ENCODE peak calls at places on chromosomes 3 and 15, in nine cellular contexts. One of them, this sample, is unnamed.

GRCh38 chr15:72139667-72140066 is 21.5 kb downstream of the SENP8 start:
- DNase-seq in A549: no peak
- DNase-seq in transverse colon: no peak
- DNase-seq in heart left ventricle: no peak
- DNase-seq in uterus: no peak
- DNase-seq in ovary: no peak
- DNase-seq in NB4: no peak
- DNase-seq in esophagus squamous epithelium: no peak
- DNase-seq in suprapubic skin: no peak
- DNase-seq in this sample: no peak

GRCh38 chr3:70281663-70282062 is 30.8 kb downstream of the MDFIC2 start:
- DNase-seq in A549: peak; percentile 90
- DNase-seq in transverse colon: no peak
- DNase-seq in heart left ventricle: no peak
- DNase-seq in uterus: no peak
- DNase-seq in ovary: no peak
- DNase-seq in NB4: no peak
- DNase-seq in esophagus squamous epithelium: no peak
- DNase-seq in suprapubic skin: no peak
- DNase-seq in this sample: no peak

GRCh38 chr15:48722764-48723661 is 77.5 kb upstream of the FBN1 start:
- DNase-seq in A549: peak; percentile 79
- DNase-seq in transverse colon: no peak
- DNase-seq in heart left ventricle: no peak
- DNase-seq in uterus: no peak
- DNase-seq in ovary: no peak
- DNase-seq in NB4: peak; percentile 7
- DNase-seq in esophagus squamous epithelium: no peak
- DNase-seq in suprapubic skin: no peak
- DNase-seq in this sample: no peak

GRCh38 chr3:188137062-188137461 is 16.9 kb upstream of the LPP start:
- DNase-seq in A549: no peak
- DNase-seq in transverse colon: no peak
- DNase-seq in heart left ventricle: no peak
- DNase-seq in uterus: no peak
- DNase-seq in ovary: no peak
- DNase-seq in NB4: peak; percentile 68
- DNase-seq in esophagus squamous epithelium: no peak
- DNase-seq in suprapubic skin: no peak
- DNase-seq in this sample: no peak

GRCh38 chr3:123728014-123728413 is 143.2 kb upstream of the HACD2 start:
- DNase-seq in A549: no peak
- DNase-seq in transverse colon: no peak
- DNase-seq in heart left ventricle: no peak
- DNase-seq in uterus: no peak
- DNase-seq in ovary: no peak
- DNase-seq in NB4: no peak
- DNase-seq in esophagus squamous epithelium: no peak
- DNase-seq in suprapubic skin: no peak
- DNase-seq in this sample: no peak

GRCh38 chr3:177035678-177036077 is 161.6 kb downstream of the TBL1XR1 start:
- DNase-seq in A549: no peak
- DNase-seq in transverse colon: no peak
- DNase-seq in heart left ventricle: no peak
- DNase-seq in uterus: no peak
- DNase-seq in ovary: no peak
- DNase-seq in NB4: no peak
- DNase-seq in esophagus squamous epithelium: no peak
- DNase-seq in suprapubic skin: no peak
- DNase-seq in this sample: no peak

GRCh38 chr15:44788748-44789147 is 52.4 kb downstream of the TRIM69 start:
- DNase-seq in A549: no peak
- DNase-seq in transverse colon: no peak
- DNase-seq in heart left ventricle: no peak
- DNase-seq in uterus: no peak
- DNase-seq in ovary: no peak
- DNase-seq in NB4: no peak
- DNase-seq in esophagus squamous epithelium: no peak
- DNase-seq in suprapubic skin: no peak
- DNase-seq in this sample: no peak

GRCh38 chr3:154430014-154430413 is at the start of gene GPR149:
- DNase-seq in A549: peak; percentile 25
- DNase-seq in transverse colon: no peak
- DNase-seq in heart left ventricle: no peak
- DNase-seq in uterus: no peak
- DNase-seq in ovary: no peak
- DNase-seq in NB4: no peak
- DNase-seq in esophagus squamous epithelium: no peak
- DNase-seq in suprapubic skin: no peak
- DNase-seq in this sample: no peak

GRCh38 chr15:59329570-59330350 is 42.9 kb downstream of the MYO1E start:
- DNase-seq in A549: peak; percentile 86
- DNase-seq in transverse colon: no peak
- DNase-seq in heart left ventricle: no peak
- DNase-seq in uterus: no peak
- DNase-seq in ovary: no peak
- DNase-seq in NB4: no peak
- DNase-seq in esophagus squamous epithelium: no peak
- DNase-seq in suprapubic skin: no peak
- DNase-seq in this sample: no peak

GRCh38 chr3:125398952-125399351 is 23.8 kb upstream of the ZNF148 start:
- DNase-seq in A549: no peak
- DNase-seq in transverse colon: no peak
- DNase-seq in heart left ventricle: no peak
- DNase-seq in uterus: no peak
- DNase-seq in ovary: no peak
- DNase-seq in NB4: no peak
- DNase-seq in esophagus squamous epithelium: no peak
- DNase-seq in suprapubic skin: no peak
- DNase-seq in this sample: no peak

GRCh38 chr3:33717866-33718594 is at the start of gene CLASP2:
- DNase-seq in A549: peak; percentile 91
- DNase-seq in transverse colon: peak; percentile 91
- DNase-seq in heart left ventricle: peak; percentile 92
- DNase-seq in uterus: peak; percentile 86
- DNase-seq in ovary: peak; percentile 89
- DNase-seq in NB4: peak; percentile 93
- DNase-seq in esophagus squamous epithelium: peak; percentile 34
- DNase-seq in suprapubic skin: peak; percentile 91
- DNase-seq in this sample: peak; percentile 76
- TF ChIP-seq POLR2A in A549: peak; percentile 84
- TF ChIP-seq POLR2A in transverse colon: peak; percentile 74
- TF ChIP-seq POLR2A in heart left ventricle: peak; percentile 83
- TF ChIP-seq POLR2A in uterus: peak; percentile 77
- TF ChIP-seq POLR2A in ovary: peak; percentile 77
- TF ChIP-seq POLR2A in NB4: peak; percentile 80
- TF ChIP-seq POLR2A in esophagus squamous epithelium: peak; percentile 31
- TF ChIP-seq POLR2A in suprapubic skin: no peak
- TF ChIP-seq POLR2A in this sample: peak; percentile 81

GRCh38 chr15:81027200-81027599 is 26.5 kb downstream of the TLNRD1 start:
- DNase-seq in A549: no peak
- DNase-seq in transverse colon: no peak
- DNase-seq in heart left ventricle: no peak
- DNase-seq in uterus: no peak
- DNase-seq in ovary: no peak
- DNase-seq in NB4: no peak
- DNase-seq in esophagus squamous epithelium: no peak
- DNase-seq in suprapubic skin: no peak
- DNase-seq in this sample: no peak

GRCh38 chr15:81024265-81024875 is 23.6 kb downstream of the TLNRD1 start:
- DNase-seq in A549: no peak
- DNase-seq in transverse colon: no peak
- DNase-seq in heart left ventricle: no peak
- DNase-seq in uterus: no peak
- DNase-seq in ovary: no peak
- DNase-seq in NB4: peak; percentile 79
- DNase-seq in esophagus squamous epithelium: no peak
- DNase-seq in suprapubic skin: no peak
- DNase-seq in this sample: no peak

GRCh38 chr15:81024891-81025290 is 24.2 kb downstream of the TLNRD1 start:
- DNase-seq in A549: no peak
- DNase-seq in transverse colon: no peak
- DNase-seq in heart left ventricle: no peak
- DNase-seq in uterus: no peak
- DNase-seq in ovary: no peak
- DNase-seq in NB4: peak; percentile 19
- DNase-seq in esophagus squamous epithelium: no peak
- DNase-seq in suprapubic skin: no peak
- DNase-seq in this sample: no peak

GRCh38 chr15:81021321-81021720 is 20.6 kb downstream of the TLNRD1 start:
- DNase-seq in A549: no peak
- DNase-seq in transverse colon: no peak
- DNase-seq in heart left ventricle: no peak
- DNase-seq in uterus: no peak
- DNase-seq in ovary: no peak
- DNase-seq in NB4: no peak
- DNase-seq in esophagus squamous epithelium: no peak
- DNase-seq in suprapubic skin: no peak
- DNase-seq in this sample: no peak

DNA sequence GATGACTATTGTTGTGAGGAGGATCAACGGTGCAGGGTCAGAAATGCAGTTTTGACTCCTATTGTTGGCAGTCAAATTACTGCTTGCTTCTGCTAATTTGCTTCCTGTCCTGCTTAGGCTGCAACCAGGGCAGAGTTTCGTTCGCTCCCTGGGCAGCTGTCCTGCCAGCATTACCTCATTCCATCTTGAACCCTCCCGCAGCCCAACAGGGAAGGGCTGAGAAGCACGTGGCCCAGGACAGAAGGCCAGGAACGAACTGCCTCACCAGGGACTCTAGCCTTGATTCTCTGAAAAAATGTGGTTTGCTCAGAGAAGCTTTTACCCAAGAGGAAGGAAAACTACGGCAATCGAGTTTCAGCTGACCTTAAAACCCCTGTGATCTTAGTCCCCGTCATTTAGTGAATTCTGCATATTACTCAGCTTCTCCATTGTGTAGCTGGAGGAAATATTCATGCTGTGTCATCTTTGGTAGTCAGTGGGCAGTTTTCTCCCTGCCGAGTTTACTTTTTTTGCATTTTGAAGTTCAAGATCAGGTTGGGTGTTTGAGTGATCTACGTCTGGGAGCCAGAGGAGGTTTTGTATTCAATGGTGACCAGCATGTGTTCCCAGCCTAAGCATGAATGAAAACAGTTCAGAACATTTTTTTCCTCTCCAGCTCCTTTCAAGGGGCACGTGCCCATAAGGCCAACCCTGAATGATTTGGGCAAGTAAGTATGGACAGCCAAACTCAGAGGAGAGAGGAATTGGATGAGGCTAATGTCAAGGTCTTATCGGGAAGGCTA is 23.0 kb downstream of the TLNRD1 start:
- DNase-seq in A549: no peak
- DNase-seq in transverse colon: peak; percentile 43
- DNase-seq in heart left ventricle: peak; percentile 88
- DNase-seq in uterus: peak; percentile 48
- DNase-seq in ovary: no peak
- DNase-seq in NB4: peak; percentile 84
- DNase-seq in esophagus squamous epithelium: peak; percentile 30
- DNase-seq in suprapubic skin: peak; percentile 91
- DNase-seq in this sample: peak; percentile 29
- TF ChIP-seq POLR2A in A549: no peak
- TF ChIP-seq POLR2A in transverse colon: no peak
- TF ChIP-seq POLR2A in heart left ventricle: peak; percentile 21
- TF ChIP-seq POLR2A in uterus: no peak
- TF ChIP-seq POLR2A in ovary: no peak
- TF ChIP-seq POLR2A in NB4: no peak
- TF ChIP-seq POLR2A in esophagus squamous epithelium: no peak
- TF ChIP-seq POLR2A in suprapubic skin: no peak
- TF ChIP-seq POLR2A in this sample: peak; percentile 52

DNA sequence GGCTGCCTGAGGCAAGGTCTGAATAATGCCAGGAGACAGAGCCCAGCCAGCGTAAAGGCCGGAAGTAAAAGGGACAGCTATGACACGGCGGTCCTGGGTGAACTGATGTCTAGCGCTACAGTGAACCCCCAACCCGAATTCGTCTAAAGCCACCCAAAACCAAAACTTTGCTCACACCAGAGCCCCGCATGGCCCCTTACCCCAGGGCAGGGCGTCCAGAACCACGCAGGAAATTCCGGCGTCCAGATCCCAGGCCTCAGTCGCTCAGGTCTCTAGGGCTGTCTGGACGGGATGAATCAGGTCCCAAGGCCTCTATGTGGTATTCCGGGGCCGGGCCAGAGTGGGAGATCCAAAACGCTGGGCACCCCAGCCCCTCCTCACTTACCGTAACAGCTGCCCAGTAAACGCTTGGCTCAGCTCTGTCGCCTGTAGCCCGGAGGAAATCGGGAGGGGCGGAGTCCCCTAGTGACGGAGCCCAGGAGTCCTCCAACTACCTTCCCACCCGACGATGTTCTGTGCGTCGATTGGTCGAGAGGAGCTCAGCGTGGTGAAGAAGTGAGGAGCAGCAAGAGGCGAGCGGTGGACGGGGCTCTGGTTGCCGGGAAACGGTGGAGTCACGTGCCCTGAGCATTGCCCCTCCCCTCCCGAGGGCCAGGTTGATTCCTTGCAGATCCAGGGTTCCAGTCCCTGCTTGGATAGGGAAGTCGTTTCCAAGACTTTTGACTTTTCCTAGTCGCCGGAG is at the start of gene CCDC32:
- DNase-seq in A549: peak; percentile 97
- DNase-seq in transverse colon: peak; percentile 98
- DNase-seq in heart left ventricle: peak; percentile 98
- DNase-seq in uterus: peak; percentile 95
- DNase-seq in ovary: peak; percentile 96
- DNase-seq in NB4: peak; percentile 98
- DNase-seq in esophagus squamous epithelium: peak; percentile 89
- DNase-seq in suprapubic skin: peak; percentile 99
- DNase-seq in this sample: peak; percentile 94
- TF ChIP-seq POLR2A in A549: peak; percentile 56
- TF ChIP-seq POLR2A in transverse colon: peak; percentile 89
- TF ChIP-seq POLR2A in heart left ventricle: peak; percentile 88
- TF ChIP-seq POLR2A in uterus: peak; percentile 82
- TF ChIP-seq POLR2A in ovary: peak; percentile 81
- TF ChIP-seq POLR2A in NB4: peak; percentile 84
- TF ChIP-seq POLR2A in esophagus squamous epithelium: peak; percentile 69
- TF ChIP-seq POLR2A in suprapubic skin: no peak
- TF ChIP-seq POLR2A in this sample: peak; percentile 84

DNA sequence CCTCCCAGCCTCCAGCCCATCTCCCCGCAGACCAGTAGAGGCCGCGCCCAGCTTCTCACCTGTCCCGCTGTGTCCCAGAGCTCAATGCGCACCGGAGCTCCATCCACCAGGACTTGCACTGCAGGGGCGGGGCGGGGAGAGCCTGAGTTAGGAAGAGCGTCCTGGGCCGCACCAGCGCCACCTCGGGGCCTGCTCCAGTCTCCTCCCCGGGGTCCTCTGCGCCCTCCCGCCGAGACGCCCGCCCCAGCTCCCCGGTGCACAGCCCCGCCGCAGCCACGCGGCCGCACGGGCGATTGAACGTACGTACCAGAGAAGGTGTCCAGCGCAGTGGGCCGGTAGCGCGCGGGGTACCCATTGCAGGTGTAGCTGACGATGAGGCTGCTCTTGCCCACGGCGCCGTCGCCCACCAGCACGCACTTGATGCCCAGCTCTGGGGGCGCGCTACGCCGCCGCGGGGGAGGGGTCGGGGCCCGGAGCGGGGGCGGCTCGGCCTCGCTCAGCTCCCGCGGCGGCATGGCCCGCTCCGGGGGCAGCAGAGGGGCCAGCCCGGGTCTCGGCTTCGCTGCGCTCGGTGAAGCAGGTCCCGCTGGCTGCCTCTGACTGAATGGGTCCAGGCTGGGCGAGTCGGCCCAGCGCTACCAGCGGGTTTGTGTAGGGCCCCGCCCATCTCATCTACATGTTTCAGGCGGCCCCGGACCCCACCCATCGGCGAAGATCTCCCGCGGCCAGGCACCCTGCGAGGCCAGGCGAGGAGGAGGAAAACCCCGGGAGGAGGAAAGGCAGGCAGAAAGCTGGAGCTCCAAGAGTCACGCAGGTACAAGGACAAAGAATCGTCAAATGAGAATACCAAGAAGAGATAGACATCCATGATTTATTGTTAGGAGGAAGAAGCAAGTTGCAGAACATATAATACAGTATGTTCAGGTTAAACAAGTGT is at the start of gene RHOV:
- DNase-seq in A549: peak; percentile 83
- DNase-seq in transverse colon: peak; percentile 85
- DNase-seq in heart left ventricle: peak; percentile 48
- DNase-seq in uterus: no peak
- DNase-seq in ovary: peak; percentile 21
- DNase-seq in NB4: peak; percentile 79
- DNase-seq in esophagus squamous epithelium: no peak
- DNase-seq in suprapubic skin: peak; percentile 80
- DNase-seq in this sample: peak; percentile 68
- TF ChIP-seq POLR2A in A549: peak; percentile 57
- TF ChIP-seq POLR2A in transverse colon: peak; percentile 49
- TF ChIP-seq POLR2A in heart left ventricle: no peak
- TF ChIP-seq POLR2A in uterus: no peak
- TF ChIP-seq POLR2A in ovary: no peak
- TF ChIP-seq POLR2A in NB4: peak; percentile 45
- TF ChIP-seq POLR2A in esophagus squamous epithelium: peak; percentile 43
- TF ChIP-seq POLR2A in suprapubic skin: no peak
- TF ChIP-seq POLR2A in this sample: peak; percentile 79